ENCODE peak calls at places on chromosomes 16 and 17, in six cellular contexts. V is DMS53; K is retina; D is PC-3; N is glutamatergic neuron; A is effector CD4-positive, alpha-beta T cell. L is an unnamed sample.

GRCh38 chr16:10558746-10559641 is 21.4 kb downstream of the EMP2 start:
- DNase-seq in V (no peak), K (no peak), D (peak; percentile 62), N (no peak), A (no peak), L (no peak)

GRCh38 chr17:31475378-31476162 is 84.1 kb downstream of the RAB11FIP4 start:
- DNase-seq in V (peak; percentile 18), K (peak; percentile 54), D (no peak), N (no peak), A (no peak), L (no peak)

GRCh38 chr16:508884-509736 is 18.4 kb upstream of the CAPN15 start:
- DNase-seq in V (peak; percentile 95), K (no peak), D (no peak), N (peak; percentile 55), A (no peak), L (no peak)

GRCh38 chr17:33057564-33057963 is 65.9 kb downstream of the SPACA3 start:
- DNase-seq in V (no peak), K (no peak), D (no peak), N (no peak), A (no peak), L (no peak)

GRCh38 chr16:60744198-60744597 is 1292.0 kb downstream of the CDH8 start:
- DNase-seq in V (no peak), K (no peak), D (no peak), N (no peak), A (no peak), L (no peak)

GRCh38 chr17:17564323-17564722 is 27.2 kb downstream of the PEMT start:
- DNase-seq in V (no peak), K (no peak), D (no peak), N (no peak), A (no peak), L (no peak)

GRCh38 chr17:14303343-14304221 is 2.7 kb downstream of the HS3ST3B1 start:
- DNase-seq in V (no peak), K (peak; percentile 76), D (no peak), N (peak; percentile 43), A (peak; percentile 46), L (peak; percentile 67)

GRCh38 chr16:67104061-67104460 is 5.7 kb upstream of the PHAF1 start:
- DNase-seq in V (peak; percentile 46), K (no peak), D (peak; percentile 36), N (peak; percentile 54), A (no peak), L (no peak)